ENCODE peak calls at places on chromosomes 4 and X, in ten cellular contexts. V is AG04449, H is GM03348, R is Kasumi-1, W is T-cell, M is mesenchymal stem cell, A is EL, S is fibroblast of the conjunctiva, O is C1 segment of cervical spinal cord, Q is Panc1. Y is an unnamed sample.

GRCh38 chr4:81919238-81919637 is 447.5 kb upstream of the RASGEF1B start:
- DNase-seq in Q (no peak), H (peak), W (no peak), S (no peak), R (peak), O (no peak), M (no peak), V (no peak), A (peak), Y (no peak)

GRCh38 chr4:185015108-185015507 is 3.2 kb upstream of the HELT start:
- DNase-seq in W (no peak), H (no peak), A (no peak), R (no peak), S (no peak), O (no peak), V (no peak), Q (no peak), M (no peak), Y (no peak)

GRCh38 chr4:169089004-169089403 is 78.9 kb upstream of the CBR4 start:
- DNase-seq in Q (no peak), R (no peak), M (no peak), S (no peak), A (no peak), W (no peak), O (no peak), H (no peak), V (no peak), Y (no peak)

GRCh38 chrX:31796624-31797023 is 724.8 kb upstream of the FTHL17 start:
- DNase-seq in A (no peak), S (no peak), M (no peak), R (no peak), W (no peak), Q (no peak), V (no peak), O (no peak), H (no peak), Y (no peak)

GRCh38 chrX:103483720-103484119 is 35.6 kb downstream of the RAB40A start:
- DNase-seq in H (no peak), A (no peak), S (no peak), R (no peak), O (no peak), W (no peak), V (no peak), M (no peak), Q (no peak), Y (no peak)

GRCh38 chr4:125125256-125125655 is 189.5 kb upstream of the FAT4 start:
- DNase-seq in V (no peak), M (no peak), W (no peak), H (no peak), O (no peak), A (no peak), S (no peak), R (no peak), Q (no peak), Y (no peak)

GRCh38 chr4:184100297-184100885 is 117.3 kb downstream of the ENPP6 start:
- DNase-seq in R (no peak), O (no peak), W (peak), A (no peak), H (peak), M (peak), V (no peak), Q (no peak), S (no peak), Y (no peak)

GRCh38 chr4:169620846-169621228 is 459 bp downstream of the CLCN3 start:
- DNase-seq in S (no peak), W (peak), V (no peak), Q (no peak), H (no peak), R (no peak), O (no peak), A (peak), M (peak), Y (peak)

GRCh38 chr4:186134254-186134653 is 29.8 kb downstream of the FAM149A start:
- DNase-seq in O (no peak), A (no peak), R (peak), V (no peak), Q (no peak), S (no peak), H (no peak), W (no peak), M (no peak), Y (no peak)

GRCh38 chrX:112896051-112896450 is 55.4 kb upstream of the AMOT start:
- DNase-seq in M (no peak), O (no peak), W (no peak), H (no peak), S (no peak), R (no peak), Q (no peak), A (no peak), V (no peak), Y (no peak)

GRCh38 chrX:40105791-40106676 is 8.3 kb upstream of the BCOR start:
- DNase-seq in S (no peak), R (no peak), M (peak), V (no peak), A (peak), Q (no peak), O (no peak), H (peak), W (peak), Y (peak)

GRCh38 chr4:27050731-27051130 is 190.1 kb downstream of the STIM2 start:
- DNase-seq in S (no peak), H (no peak), W (no peak), O (no peak), R (no peak), A (no peak), Q (no peak), V (no peak), M (no peak), Y (no peak)

GRCh38 chr4:85496146-85496849 is 21.3 kb downstream of the ARHGAP24 start:
- DNase-seq in A (peak), V (no peak), H (no peak), Q (no peak), O (no peak), R (no peak), M (peak), W (no peak), S (no peak), Y (peak)

GRCh38 chr4:103498161-103499070 is 221.4 kb downstream of the TACR3 start:
- DNase-seq in V (no peak), A (peak), R (no peak), Q (no peak), S (peak), O (no peak), H (peak), W (no peak), M (peak), Y (peak)

GRCh38 chr4:56698329-56698728 is 17.2 kb upstream of the HOPX start:
- DNase-seq in V (peak), S (no peak), R (no peak), H (no peak), O (no peak), A (peak), W (no peak), Q (no peak), M (peak), Y (no peak)

GRCh38 chr4:55754754-55755350 is 64.7 kb upstream of the EXOC1L start:
- DNase-seq in V (peak), W (no peak), S (peak), R (no peak), O (no peak), A (peak), H (peak), Q (no peak), M (peak), Y (peak)

GRCh38 chrX:153667931-153668396 is 5.6 kb downstream of the PNCK start:
- DNase-seq in H (peak), W (peak), A (peak), S (peak), V (no peak), Q (peak), R (peak), M (peak), O (no peak), Y (peak)

GRCh38 chrX:21691512-21692018 is 33.4 kb upstream of the KLHL34 start:
- DNase-seq in H (no peak), W (no peak), A (peak), M (no peak), V (no peak), S (no peak), O (no peak), R (no peak), Q (no peak), Y (no peak)

GRCh38 chr4:113300384-113301011 is 251.0 kb downstream of the ANK2 start:
- DNase-seq in R (no peak), W (no peak), A (peak), H (peak), M (peak), S (peak), V (no peak), Q (no peak), O (no peak), Y (peak)

GRCh38 chr4:42412251-42412650 is 15.0 kb downstream of the SHISA3 start:
- DNase-seq in W (no peak), M (peak), V (peak), R (no peak), A (peak), Q (no peak), H (peak), S (peak), O (no peak), Y (peak)

GRCh38 chrX:9706426-9706825 is 59.2 kb downstream of the GPR143 start:
- DNase-seq in S (no peak), Q (no peak), O (no peak), H (no peak), R (no peak), V (no peak), M (no peak), W (no peak), A (no peak), Y (no peak)

GRCh38 chr4:101306225-101306624 is 41.1 kb downstream of the PPP3CA start:
- DNase-seq in S (no peak), M (no peak), V (no peak), R (no peak), A (no peak), O (no peak), H (no peak), Q (no peak), W (no peak), Y (peak)

GRCh38 chr4:153522800-153523089 is 56.6 kb downstream of the TMEM131L start:
- DNase-seq in H (no peak), S (no peak), A (no peak), Q (no peak), R (no peak), O (no peak), W (no peak), M (no peak), V (no peak), Y (no peak)

GRCh38 chr4:7384003-7384928 is 50.5 kb downstream of the PSAPL1 start:
- DNase-seq in H (no peak), R (no peak), Q (no peak), M (no peak), A (no peak), O (no peak), S (no peak), W (no peak), V (no peak), Y (no peak)

Y was measured in RPMI7951.